ENCODE peak calls at places on chromosomes 3 and 15, in ten cellular contexts. T, D, H, V, U, M, S, R, A and I are unnamed samples.

GRCh38 chr3:8239718-8240698 is 261.6 kb upstream of the LMCD1 start:
- DNase-seq in V (peak), S (no peak), M (peak), R (peak), A (peak), H (peak), U (peak), T (peak), D (no peak), I (no peak)

GRCh38 chr3:117916839-117917238 is 1117.8 kb downstream of the IGSF11 start:
- DNase-seq in V (no peak), M (no peak), R (no peak), T (no peak), D (no peak), A (no peak), U (no peak), S (no peak), H (no peak), I (no peak)

GRCh38 chr15:70328137-70329115 is 230.7 kb upstream of the TLE3 start:
- DNase-seq in D (peak), A (peak), H (peak), U (peak), M (peak), T (peak), R (no peak), V (no peak), S (peak), I (no peak)

GRCh38 chr3:100268986-100269385 is 8.2 kb downstream of the TBC1D23 start:
- DNase-seq in S (no peak), V (no peak), M (peak), R (no peak), T (peak), D (no peak), H (no peak), A (no peak), U (no peak), I (no peak)

GRCh38 chr3:100994809-100995208 is 1.6 kb upstream of the ABI3BP start:
- DNase-seq in D (no peak), U (no peak), T (no peak), A (no peak), H (no peak), R (no peak), V (no peak), M (no peak), S (no peak), I (no peak)

GRCh38 chr3:158520433-158520832 is 50.6 kb upstream of the MLF1 start:
- DNase-seq in A (no peak), M (peak), T (no peak), S (no peak), H (no peak), R (no peak), U (no peak), V (no peak), D (no peak), I (no peak)

GRCh38 chr15:79195802-79196201 is 86.7 kb upstream of the ANKRD34C start:
- DNase-seq in H (no peak), D (no peak), A (no peak), S (no peak), V (peak), M (no peak), R (no peak), U (no peak), T (no peak), I (no peak)

GRCh38 chr3:67461667-67462142 is 192.7 kb downstream of the SUCLG2 start:
- DNase-seq in V (no peak), U (no peak), D (peak), H (no peak), A (no peak), T (peak), M (peak), R (peak), S (no peak), I (no peak)

GRCh38 chr3:181880339-181880738 is 168.6 kb downstream of the SOX2 start:
- DNase-seq in D (no peak), U (no peak), M (no peak), V (no peak), S (no peak), H (no peak), T (no peak), A (no peak), R (no peak), I (no peak)

GRCh38 chr15:80228959-80229610 is 22.9 kb downstream of the CTXND1 start:
- DNase-seq in H (no peak), V (no peak), S (no peak), D (no peak), A (no peak), M (peak), T (peak), U (no peak), R (no peak), I (no peak)

GRCh38 chr3:152198655-152199054 is 70.1 kb upstream of the MBNL1 start:
- DNase-seq in V (no peak), H (no peak), M (no peak), T (no peak), R (no peak), U (no peak), A (no peak), S (no peak), D (no peak), I (no peak)

GRCh38 chr3:129087138-129087702 is 26.6 kb downstream of the GP9 start:
- DNase-seq in H (no peak), D (peak), U (peak), T (peak), S (no peak), R (no peak), A (no peak), M (peak), V (no peak), I (no peak)

GRCh38 chr3:3699816-3700633 is 99.2 kb upstream of the LRRN1 start:
- DNase-seq in R (no peak), V (no peak), S (no peak), T (peak), D (no peak), M (no peak), U (no peak), A (no peak), H (no peak), I (no peak)

GRCh38 chr3:46954178-46954577 is 22.4 kb downstream of the CCDC12 start:
- DNase-seq in H (peak), U (no peak), T (no peak), S (peak), A (no peak), M (no peak), R (no peak), D (no peak), V (no peak), I (no peak)

GRCh38 chr3:24237971-24238767 is 256.5 kb downstream of the THRB start:
- DNase-seq in T (peak), H (peak), M (peak), U (peak), V (peak), D (no peak), S (no peak), A (peak), R (peak), I (no peak)

GRCh38 chr15:58538225-58538731 is 106.5 kb downstream of the LIPC start:
- DNase-seq in U (no peak), M (no peak), T (no peak), R (no peak), S (no peak), D (no peak), A (no peak), V (no peak), H (no peak), I (no peak)

GRCh38 chr15:97030251-97030650 is 699.8 kb downstream of the NR2F2 start:
- DNase-seq in R (no peak), V (no peak), H (no peak), D (no peak), M (no peak), S (no peak), T (no peak), U (no peak), A (no peak), I (no peak)

GRCh38 chr15:50971115-50971514 is 62.6 kb downstream of the AP4E1 start:
- DNase-seq in T (no peak), U (no peak), D (no peak), A (no peak), R (no peak), V (no peak), H (no peak), M (no peak), S (no peak), I (no peak)

GRCh38 chr3:48466386-48467109 is 20.0 kb downstream of the ATRIP start:
- DNase-seq in H (peak), M (no peak), S (no peak), A (no peak), R (no peak), D (peak), T (no peak), V (peak), U (peak), I (no peak)
- H3K4me3 ChIP-seq in H (peak), M (peak), S (peak), A (peak), R (peak), D (peak), T (peak), V (no peak), U (peak), I (peak)

GRCh38 chr15:66714543-66714981 is 12.5 kb downstream of the SMAD6 start:
- DNase-seq in S (no peak), V (no peak), U (no peak), T (peak), R (no peak), D (no peak), M (peak), H (no peak), A (no peak), I (no peak)

GRCh38 chr15:66716668-66717025 is 14.6 kb downstream of the SMAD6 start:
- DNase-seq in M (peak), S (no peak), V (no peak), R (no peak), U (no peak), A (no peak), D (no peak), H (no peak), T (no peak), I (no peak)

GRCh38 chr15:66713843-66714508 is 11.9 kb downstream of the SMAD6 start:
- DNase-seq in V (no peak), U (no peak), A (no peak), H (no peak), D (no peak), S (no peak), R (no peak), T (no peak), M (no peak), I (no peak)

GRCh38 chr15:66715736-66716667 is 14.0 kb downstream of the SMAD6 start:
- DNase-seq in R (peak), H (no peak), U (no peak), V (no peak), A (no peak), T (no peak), S (no peak), D (no peak), M (no peak), I (no peak)

DNA sequence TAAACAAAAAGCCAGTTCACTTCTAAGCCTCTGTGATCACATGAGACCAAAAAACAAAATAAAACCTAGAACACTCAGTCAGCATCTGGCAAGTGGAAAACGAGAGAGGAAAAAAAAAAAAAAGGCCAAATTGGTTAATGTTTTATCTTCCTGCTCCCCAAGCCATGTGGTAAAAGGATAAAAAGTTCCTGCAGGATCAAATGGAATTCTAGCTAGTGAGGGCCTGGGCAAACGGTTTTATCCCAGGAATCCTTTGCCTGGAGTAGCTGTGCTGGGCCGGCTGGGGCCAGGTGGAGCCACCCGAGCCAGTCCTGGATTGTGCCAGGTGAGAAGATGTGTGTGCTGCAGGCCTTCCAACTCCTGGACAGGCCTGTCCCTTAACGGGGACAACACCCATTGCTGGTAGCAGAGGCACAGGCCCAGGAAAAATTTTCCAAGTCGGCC is 13.2 kb downstream of the SMAD6 start:
- DNase-seq in D (no peak), M (no peak), U (no peak), R (peak), S (no peak), A (no peak), T (no peak), V (no peak), H (no peak), I (no peak)
- H3K4me3 ChIP-seq in D (no peak), M (no peak), U (no peak), R (no peak), S (no peak), A (no peak), T (no peak), V (no peak), H (no peak), I (no peak)

DNA sequence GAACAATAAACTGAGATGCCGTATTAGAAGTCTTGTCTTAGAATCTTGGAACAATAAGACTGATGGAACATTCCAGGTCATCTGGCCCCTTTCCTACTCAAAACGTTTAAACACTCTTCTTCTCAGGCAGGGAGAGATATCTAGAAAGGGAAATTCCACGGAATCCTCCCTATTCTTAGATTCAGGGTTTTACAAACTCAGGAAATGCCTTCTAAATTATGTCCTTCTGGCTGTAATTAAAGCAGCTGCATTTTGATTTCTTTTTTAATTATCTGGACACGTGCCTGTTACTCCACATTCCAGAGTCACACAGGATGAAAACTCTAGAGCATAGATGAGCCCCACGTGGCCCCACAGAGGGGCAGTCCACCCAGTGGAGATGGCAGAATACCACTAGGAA is 41.5 kb upstream of the MTMR10 start:
- DNase-seq in T (peak), U (no peak), V (no peak), S (no peak), H (no peak), D (no peak), M (peak), R (no peak), A (peak), I (no peak)
- H3K4me3 ChIP-seq in T (no peak), U (no peak), V (no peak), S (no peak), H (no peak), D (no peak), M (no peak), R (no peak), A (no peak), I (no peak)

DNA sequence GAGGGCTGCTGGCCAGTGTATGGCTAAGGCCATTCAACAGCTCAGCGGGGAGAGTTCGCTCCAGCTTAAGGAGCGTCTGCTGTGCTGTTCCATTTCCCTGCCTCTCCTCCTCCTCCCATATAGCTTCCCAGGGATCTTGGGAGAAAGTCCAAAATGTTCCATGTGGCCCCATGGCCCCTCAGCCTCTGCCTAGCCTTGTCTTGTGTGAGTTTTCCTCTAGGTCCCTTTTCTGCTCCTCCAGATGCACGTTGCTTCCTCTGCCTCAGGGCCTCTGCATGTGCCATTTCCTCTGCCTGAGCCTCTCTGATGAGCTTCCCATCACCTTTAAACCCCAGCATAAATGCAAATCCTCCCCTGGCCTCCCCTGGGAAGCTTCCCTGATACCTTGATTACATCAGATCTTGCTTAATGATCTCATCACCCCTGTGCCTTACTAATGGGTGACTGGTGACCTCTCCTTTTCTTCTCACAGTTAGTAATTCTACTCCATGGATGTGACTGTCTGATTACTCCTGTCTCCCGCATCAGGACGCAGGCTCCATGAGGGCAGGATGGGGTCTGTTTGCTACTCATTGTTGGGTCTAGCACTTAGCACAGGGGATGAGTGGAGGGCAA is 24.0 kb downstream of the ITGA11 start:
- DNase-seq in D (peak), A (no peak), R (no peak), V (no peak), H (no peak), T (no peak), S (no peak), U (peak), M (no peak), I (no peak)
- H3K4me3 ChIP-seq in D (no peak), A (no peak), R (no peak), V (no peak), H (no peak), T (no peak), S (no peak), U (no peak), M (no peak), I (no peak)

GRCh38 chr3:151147299-151147698 is 55.7 kb downstream of the GPR171 start:
- DNase-seq in M (no peak), R (no peak), D (no peak), S (no peak), V (no peak), U (no peak), H (no peak), A (no peak), T (no peak), I (no peak)

GRCh38 chr3:151145713-151146070 is 57.3 kb downstream of the GPR171 start:
- DNase-seq in A (no peak), D (no peak), H (no peak), T (no peak), M (no peak), V (peak), R (no peak), U (no peak), S (no peak), I (no peak)

GRCh38 chr3:151146071-151146730 is 56.8 kb downstream of the GPR171 start:
- DNase-seq in R (peak), H (peak), S (peak), U (peak), M (peak), D (peak), A (no peak), V (peak), T (peak), I (peak)

GRCh38 chr3:151144756-151145155 is 58.3 kb downstream of the GPR171 start:
- DNase-seq in V (no peak), M (no peak), D (no peak), S (no peak), A (no peak), T (no peak), H (no peak), R (no peak), U (no peak), I (no peak)

DNA sequence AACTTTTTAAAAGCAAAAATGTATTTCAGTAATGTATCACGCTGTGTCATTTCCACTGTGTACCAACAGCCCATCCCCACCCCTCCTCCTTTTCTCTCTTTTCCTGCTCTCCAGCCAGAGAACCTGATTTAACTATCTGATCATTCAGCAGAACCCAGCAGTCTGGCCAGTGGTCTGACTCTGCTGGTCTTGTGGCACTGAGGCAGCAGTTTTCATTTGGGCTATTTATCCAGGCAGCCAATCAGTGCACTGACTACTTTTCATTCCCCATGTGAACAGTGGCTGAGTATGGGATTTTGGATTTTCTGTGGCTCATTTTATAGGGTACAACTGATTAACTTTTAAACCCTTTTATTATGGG is 56.3 kb downstream of the GPR171 start:
- DNase-seq in R (no peak), S (no peak), T (no peak), V (no peak), D (no peak), M (no peak), H (no peak), U (no peak), A (no peak), I (no peak)
- H3K4me3 ChIP-seq in R (no peak), S (no peak), T (no peak), V (no peak), D (no peak), M (no peak), H (no peak), U (no peak), A (no peak), I (no peak)

DNA sequence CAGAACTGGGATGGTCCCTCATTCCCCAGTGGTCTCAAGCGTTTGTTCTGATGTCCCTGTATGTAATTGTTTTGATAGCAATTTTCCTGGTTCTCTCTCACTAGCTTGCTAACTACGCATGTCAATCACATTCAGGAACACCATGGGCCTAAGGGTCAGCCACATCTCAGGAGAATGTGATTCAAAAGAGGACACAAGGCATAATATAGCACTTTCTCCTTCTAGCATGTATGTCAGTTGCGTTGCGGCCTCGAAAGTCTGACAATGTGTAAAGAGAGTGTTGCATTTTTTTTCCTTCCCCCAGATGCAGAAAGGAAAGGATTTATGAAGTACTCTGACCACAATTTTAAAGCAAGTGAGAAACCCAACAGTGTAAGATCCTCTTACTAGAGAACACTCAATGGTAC is 32.0 kb upstream of the TCF12 start:
- DNase-seq in U (no peak), T (no peak), S (no peak), V (no peak), M (no peak), D (no peak), R (no peak), H (peak), A (no peak), I (no peak)
- H3K4me3 ChIP-seq in U (peak), T (peak), S (peak), V (peak), M (peak), D (peak), R (peak), H (peak), A (peak), I (peak)

GRCh38 chr3:132034097-132034485 is 723 bp downstream of the CPNE4 start:
- DNase-seq in A (no peak), H (no peak), R (peak), S (no peak), U (no peak), D (no peak), T (no peak), V (peak), M (no peak), I (no peak)

GRCh38 chr3:132032959-132033358 is 1.9 kb downstream of the CPNE4 start:
- DNase-seq in V (no peak), A (no peak), S (no peak), U (no peak), D (no peak), R (no peak), T (no peak), M (no peak), H (no peak), I (no peak)

GRCh38 chr3:132029182-132029902 is 5.5 kb downstream of the CPNE4 start:
- DNase-seq in M (peak), V (peak), U (peak), R (peak), H (peak), T (peak), A (no peak), S (peak), D (peak), I (peak)

GRCh38 chr3:132034486-132035464 is at the start of gene CPNE4:
- DNase-seq in R (peak), V (peak), S (peak), U (peak), A (no peak), D (peak), H (peak), M (peak), T (peak), I (peak)

DNA sequence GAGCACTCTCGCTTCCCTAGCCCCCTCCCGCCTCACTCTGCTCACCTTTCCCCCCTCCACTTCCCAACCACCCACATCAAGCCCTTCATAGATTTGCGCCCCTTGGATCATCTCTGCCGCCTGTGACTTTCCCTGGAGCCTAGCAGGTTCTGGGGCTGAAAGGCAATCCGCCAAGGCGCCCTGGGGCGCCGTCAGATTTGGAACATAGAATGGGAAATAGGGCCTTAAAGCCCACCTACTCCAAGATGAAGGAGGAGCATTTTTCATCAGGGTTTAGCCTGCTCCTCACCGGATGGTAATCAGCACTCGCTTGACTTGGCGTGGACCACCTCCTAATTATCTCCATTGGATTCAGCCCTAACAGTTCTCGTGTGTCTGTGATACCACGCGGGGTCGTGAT is 1.3 kb downstream of the CPNE4 start:
- DNase-seq in A (no peak), U (no peak), V (peak), D (no peak), H (no peak), T (no peak), M (no peak), S (no peak), R (no peak), I (no peak)
- H3K4me3 ChIP-seq in A (no peak), U (no peak), V (peak), D (no peak), H (no peak), T (no peak), M (no peak), S (no peak), R (no peak), I (peak)